ENCODE peak calls at places on chromosomes 7 and 10, in ten cellular contexts. Q is pancreas; I is right cardiac atrium; G is effector memory CD4-positive, alpha-beta T cell; E is fibroblast of pulmonary artery; U is NB4; V is astrocyte of the cerebellum; C is body of pancreas; X is WERI-Rb-1; A is breast epithelium. Y is an unnamed sample.
A peak's percentile ranks its signal among the peaks of the same experiment; 100 is the strongest.

GRCh38 chr10:35925511-35925910 is 283.4 kb upstream of the FZD8 start:
- DNase-seq in X (no peak), C (no peak), V (no peak), A (no peak), E (no peak), Q (no peak), U (no peak), G (no peak), I (no peak), Y (no peak)

GRCh38 chr7:34739651-34740300 is 81.8 kb downstream of the NPSR1 start:
- DNase-seq in I (no peak), X (peak; percentile 51), G (no peak), V (no peak), U (no peak), E (no peak), A (no peak), C (no peak), Q (no peak), Y (no peak)

GRCh38 chr7:26265499-26266075 is 26.1 kb upstream of the SNX10 start:
- DNase-seq in I (no peak), G (no peak), E (no peak), V (no peak), A (no peak), C (no peak), Q (no peak), U (no peak), X (no peak), Y (no peak)

GRCh38 chr7:1990001-1990670 is 242.6 kb downstream of the MAD1L1 start:
- DNase-seq in I (peak; percentile 31), A (no peak), C (no peak), Q (no peak), V (no peak), U (no peak), X (no peak), E (no peak), G (no peak), Y (no peak)

GRCh38 chr10:43043773-43044394 is 33.0 kb upstream of the RET start:
- DNase-seq in V (no peak), Q (no peak), I (no peak), U (peak; percentile 66), E (no peak), X (no peak), A (peak; percentile 33), C (no peak), G (no peak), Y (no peak)

GRCh38 chr10:85789125-85789524 is 577.5 kb downstream of the GRID1 start:
- DNase-seq in I (no peak), U (no peak), V (no peak), A (no peak), Q (no peak), E (no peak), X (no peak), C (no peak), G (no peak), Y (no peak)

GRCh38 chr7:43535810-43536585 is 46.9 kb upstream of the STK17A start:
- DNase-seq in A (no peak), I (no peak), V (peak; percentile 94), C (no peak), U (no peak), E (peak; percentile 90), Q (no peak), G (no peak), X (no peak), Y (peak; percentile 90)

GRCh38 chr10:126585249-126585986 is 85.1 kb downstream of the C10orf90 start:
- DNase-seq in A (no peak), Q (no peak), X (no peak), U (no peak), E (no peak), G (no peak), C (no peak), V (no peak), I (no peak), Y (no peak)

GRCh38 chr7:45130910-45131309 is 19.4 kb upstream of the TBRG4 start:
- DNase-seq in E (no peak), U (no peak), A (no peak), G (no peak), X (no peak), V (no peak), Q (no peak), I (no peak), C (peak; percentile 53), Y (no peak)

GRCh38 chr7:79352323-79352722 is 101.1 kb downstream of the MAGI2 start:
- DNase-seq in V (no peak), I (no peak), Q (no peak), U (no peak), E (peak; percentile 6), C (no peak), X (no peak), G (no peak), A (no peak), Y (no peak)

DNA sequence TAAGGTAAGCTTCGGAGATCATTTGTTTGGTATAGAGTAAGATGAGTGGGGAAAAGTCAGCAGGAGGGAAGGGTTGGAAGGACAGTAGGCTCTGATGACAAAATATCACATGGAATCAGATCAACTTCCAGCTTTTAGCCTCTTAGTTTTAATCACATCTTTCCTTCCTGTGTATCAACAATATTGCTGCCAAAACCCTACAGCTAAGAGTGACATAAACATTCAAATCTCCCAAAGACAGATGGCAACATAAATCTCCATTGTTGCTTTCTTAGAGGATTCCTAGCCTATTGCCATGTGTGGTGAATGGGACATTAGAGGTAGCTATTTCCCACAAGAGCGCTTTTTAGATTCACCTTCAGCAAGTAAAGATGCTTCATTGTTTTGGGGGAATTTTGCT is 35.3 kb upstream of the FZD1 start:
- DNase-seq in A (no peak), Q (no peak), C (no peak), U (no peak), G (no peak), E (no peak), I (no peak), V (no peak), X (no peak), Y (no peak)
- H3K4me3 ChIP-seq in A (no peak overlapping the region), Q (no peak overlapping the region), C (no peak overlapping the region), U (no peak overlapping the region), G (no peak overlapping the region), E (no peak overlapping the region), I (no peak overlapping the region), V (no peak overlapping the region), X (no peak overlapping the region), Y (no peak overlapping the region)

GRCh38 chr7:30755384-30756154 is 3.6 kb downstream of the INMT start:
- DNase-seq in X (no peak), I (peak; percentile 88), E (peak; percentile 75), G (no peak), C (peak; percentile 49), A (no peak), V (no peak), U (no peak), Q (no peak), Y (no peak)
- H3K4me3 ChIP-seq in X (no peak overlapping the region), I (peak overlapping the region; percentile 55), E (peak overlapping the region; percentile 3), G (no peak overlapping the region), C (no peak overlapping the region), A (no peak overlapping the region), V (no peak overlapping the region), U (no peak overlapping the region), Q (no peak overlapping the region), Y (no peak overlapping the region)

DNA sequence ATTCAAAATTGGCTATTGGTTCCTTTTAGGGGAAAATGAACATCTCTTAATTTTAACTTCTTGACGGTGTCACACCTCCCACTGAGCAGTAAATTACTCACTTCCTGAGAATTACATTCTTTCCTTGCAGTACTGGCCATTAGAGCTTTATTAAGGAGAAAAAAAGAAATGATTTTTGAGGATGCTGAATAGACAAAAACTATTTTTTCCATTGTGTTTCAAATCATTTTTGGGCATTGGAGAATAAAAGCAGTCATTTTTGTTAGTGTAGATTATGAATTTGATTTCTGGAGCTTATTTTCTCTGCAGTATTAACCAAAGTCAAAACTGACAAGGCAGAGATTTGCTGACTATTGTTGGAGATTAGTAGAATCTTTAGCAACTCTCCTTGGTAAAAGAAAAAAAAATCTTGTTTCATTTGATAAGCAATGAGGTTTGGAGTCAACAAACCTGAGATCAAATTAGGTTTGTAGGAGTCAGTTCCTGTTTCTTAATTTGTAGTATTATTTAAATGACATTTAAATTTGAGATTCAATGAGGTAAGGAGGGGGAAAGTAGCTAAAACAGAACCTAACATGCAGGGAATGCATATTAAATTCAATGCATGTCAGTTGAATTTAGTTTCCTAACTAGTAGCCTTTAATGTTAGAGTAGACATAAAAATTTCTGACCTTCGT is 70.6 kb downstream of the AP3M1 start:
- DNase-seq in U (peak; percentile 37), I (no peak), A (no peak), X (no peak), C (no peak), E (peak; percentile 29), Q (no peak), G (no peak), V (no peak), Y (no peak)
- H3K4me3 ChIP-seq in U (no peak overlapping the region), I (no peak overlapping the region), A (no peak overlapping the region), X (no peak overlapping the region), C (no peak overlapping the region), E (no peak overlapping the region), Q (no peak overlapping the region), G (no peak overlapping the region), V (no peak overlapping the region), Y (no peak overlapping the region)

GRCh38 chr7:156511426-156511825 is 129.1 kb upstream of the RNF32 start:
- DNase-seq in Q (no peak), A (no peak), I (no peak), G (no peak), V (no peak), E (no peak), C (no peak), U (no peak), X (no peak), Y (no peak)

GRCh38 chr7:156516791-156517378 is 123.7 kb upstream of the RNF32 start:
- DNase-seq in Q (no peak), U (no peak), E (no peak), A (no peak), I (no peak), X (no peak), V (no peak), G (no peak), C (no peak), Y (no peak)

GRCh38 chr7:156515911-156516790 is 124.4 kb upstream of the RNF32 start:
- DNase-seq in Q (no peak), E (no peak), V (no peak), X (no peak), I (no peak), U (no peak), C (peak; percentile 54), A (no peak), G (no peak), Y (no peak)

GRCh38 chr7:156518466-156518865 is 122.1 kb upstream of the RNF32 start:
- DNase-seq in E (no peak), G (no peak), X (no peak), U (no peak), I (no peak), C (no peak), V (no peak), Q (no peak), A (no peak), Y (no peak)

DNA sequence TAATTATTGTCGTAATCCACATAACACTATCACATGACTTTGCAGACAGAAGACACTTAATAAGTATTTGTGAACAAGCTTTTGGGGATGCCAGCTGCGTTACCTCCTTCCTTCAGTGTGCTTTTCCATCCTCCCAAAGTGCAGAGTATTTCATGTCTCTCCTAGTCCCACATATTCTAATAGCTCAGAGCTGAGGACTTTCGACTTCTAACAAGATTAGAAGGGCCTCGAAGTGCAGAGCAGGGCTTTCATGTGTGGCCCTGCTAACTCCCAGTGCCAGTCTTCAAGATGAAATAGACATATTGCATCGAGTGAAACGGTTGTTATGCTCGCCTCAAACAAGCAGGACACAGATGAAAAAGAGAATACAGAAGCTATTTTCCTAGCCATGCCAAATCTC is 125.7 kb upstream of the RNF32 start:
- DNase-seq in I (no peak), X (no peak), U (no peak), C (no peak), V (no peak), E (no peak), G (no peak), A (no peak), Q (no peak), Y (no peak)
- H3K4me3 ChIP-seq in I (no peak overlapping the region), X (no peak overlapping the region), U (no peak overlapping the region), C (no peak overlapping the region), V (no peak overlapping the region), E (no peak overlapping the region), G (no peak overlapping the region), A (no peak overlapping the region), Q (no peak overlapping the region), Y (no peak overlapping the region)

Y was measured in skeletal muscle cell.